ENCODE peak calls at places on chromosomes 12 and 14, in nine cellular contexts. S, F, G, B, L, R, C, T and K are unnamed samples.

GRCh38 chr12:111441107-111441928 is 35.6 kb downstream of the SH2B3 start:
- DNase-seq in S (peak), F (no peak), G (no peak), B (peak), L (no peak), R (peak), C (no peak), T (no peak), K (no peak)

GRCh38 chr12:59937148-59937547 is 341.3 kb downstream of the SLC16A7 start:
- DNase-seq in S (no peak), F (no peak), G (no peak), B (no peak), L (no peak), R (no peak), C (no peak), T (no peak), K (no peak)

GRCh38 chr14:50533806-50534205 is 1.4 kb upstream of the MAP4K5 start:
- DNase-seq in S (no peak), F (no peak), G (peak), B (no peak), L (no peak), R (no peak), C (no peak), T (no peak), K (no peak)

GRCh38 chr14:103056322-103057027 is 874 bp downstream of the CDC42BPB start:
- DNase-seq in S (peak), F (peak), G (peak), B (peak), L (no peak), R (peak), C (peak), T (peak), K (peak)

GRCh38 chr14:65206078-65206447 is 103.7 kb upstream of the MAX start:
- DNase-seq in S (no peak), F (no peak), G (no peak), B (no peak), L (no peak), R (no peak), C (no peak), T (no peak), K (no peak)

GRCh38 chr12:91216871-91217270 is 34.3 kb upstream of the DCN start:
- DNase-seq in S (no peak), F (no peak), G (peak), B (no peak), L (no peak), R (no peak), C (no peak), T (no peak), K (no peak)

GRCh38 chr12:24933694-24934407 is 15.1 kb downstream of the BCAT1 start:
- DNase-seq in S (no peak), F (no peak), G (no peak), B (no peak), L (no peak), R (no peak), C (no peak), T (no peak), K (no peak)

GRCh38 chr12:6211421-6211869 is 11.2 kb downstream of the CD9 start:
- DNase-seq in S (peak), F (no peak), G (peak), B (no peak), L (no peak), R (no peak), C (no peak), T (no peak), K (no peak)

GRCh38 chr14:92456215-92457017 is 57.2 kb upstream of the RIN3 start:
- DNase-seq in S (peak), F (no peak), G (peak), B (no peak), L (peak), R (peak), C (peak), T (no peak), K (peak)

GRCh38 chr12:98725481-98726247 is 80.6 kb downstream of the APAF1 start:
- DNase-seq in S (no peak), F (peak), G (peak), B (no peak), L (peak), R (no peak), C (peak), T (peak), K (peak)

GRCh38 chr12:124696689-124697476 is 129.5 kb upstream of the NCOR2 start:
- DNase-seq in S (no peak), F (no peak), G (no peak), B (no peak), L (no peak), R (no peak), C (no peak), T (no peak), K (no peak)

GRCh38 chr14:55470025-55470424 is 29.6 kb upstream of the TBPL2 start:
- DNase-seq in S (no peak), F (no peak), G (no peak), B (no peak), L (no peak), R (no peak), C (no peak), T (no peak), K (no peak)

GRCh38 chr14:81450100-81450531 is 50.0 kb upstream of the STON2 start:
- DNase-seq in S (peak), F (no peak), G (no peak), B (no peak), L (no peak), R (no peak), C (no peak), T (peak), K (peak)

GRCh38 chr12:22728989-22729388 is 104.0 kb downstream of the ETNK1 start:
- DNase-seq in S (no peak), F (no peak), G (no peak), B (no peak), L (no peak), R (no peak), C (no peak), T (no peak), K (no peak)

GRCh38 chr14:57389646-57390036 is 745 bp upstream of the NAA30 start:
- DNase-seq in S (no peak), F (no peak), G (no peak), B (no peak), L (no peak), R (no peak), C (no peak), T (peak), K (no peak)

GRCh38 chr12:49413796-49414195 is 46.5 kb downstream of the SPATS2 start:
- DNase-seq in S (no peak), F (no peak), G (peak), B (no peak), L (no peak), R (no peak), C (no peak), T (no peak), K (no peak)

GRCh38 chr14:36057452-36058142 is 118.9 kb downstream of the PTCSC3 start:
- DNase-seq in S (no peak), F (no peak), G (no peak), B (no peak), L (no peak), R (no peak), C (no peak), T (no peak), K (no peak)

GRCh38 chr14:55458800-55459577 is 18.6 kb upstream of the TBPL2 start:
- DNase-seq in S (no peak), F (no peak), G (peak), B (no peak), L (no peak), R (no peak), C (no peak), T (no peak), K (no peak)

GRCh38 chr12:116879509-116880212 is 1.6 kb downstream of the HRK start:
- DNase-seq in S (no peak), F (no peak), G (no peak), B (no peak), L (no peak), R (no peak), C (no peak), T (no peak), K (no peak)

GRCh38 chr12:83615152-83615551 is 928.4 kb downstream of the TMTC2 start:
- DNase-seq in S (no peak), F (no peak), G (no peak), B (no peak), L (no peak), R (no peak), C (no peak), T (no peak), K (no peak)

GRCh38 chr12:87687362-87687761 is 341.8 kb downstream of the C12orf50 start:
- DNase-seq in S (no peak), F (no peak), G (peak), B (no peak), L (no peak), R (no peak), C (peak), T (peak), K (no peak)

GRCh38 chr12:89062996-89063395 is 289.3 kb downstream of the DUSP6 start:
- DNase-seq in S (no peak), F (no peak), G (no peak), B (no peak), L (no peak), R (no peak), C (no peak), T (no peak), K (no peak)

DNA sequence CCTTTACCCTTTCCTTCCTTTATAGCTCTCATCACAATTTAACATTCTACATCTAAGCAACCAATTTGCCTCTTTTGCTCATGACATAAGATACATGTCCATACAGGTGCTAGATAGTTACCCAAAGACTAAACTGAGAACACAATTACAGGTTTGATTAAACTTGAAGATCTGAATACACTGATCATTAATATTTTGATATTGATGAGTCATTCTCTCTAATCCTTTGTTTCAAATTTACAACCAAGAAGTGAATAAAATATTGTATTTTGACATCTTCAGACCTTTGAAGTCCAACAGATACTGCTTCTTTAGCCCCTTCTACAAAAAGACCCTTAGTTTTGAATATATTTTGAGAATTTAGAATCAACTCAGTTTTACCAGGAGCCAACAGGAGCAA is 2.6 kb downstream of the NAP1L1 start:
- DNase-seq in S (no peak), F (no peak), G (no peak), B (no peak), L (no peak), R (no peak), C (no peak), T (no peak), K (no peak)
- H3K4me3 ChIP-seq in S (no peak), F (peak), G (no peak), B (no peak), L (no peak), R (peak), C (peak), T (no peak), K (no peak)

DNA sequence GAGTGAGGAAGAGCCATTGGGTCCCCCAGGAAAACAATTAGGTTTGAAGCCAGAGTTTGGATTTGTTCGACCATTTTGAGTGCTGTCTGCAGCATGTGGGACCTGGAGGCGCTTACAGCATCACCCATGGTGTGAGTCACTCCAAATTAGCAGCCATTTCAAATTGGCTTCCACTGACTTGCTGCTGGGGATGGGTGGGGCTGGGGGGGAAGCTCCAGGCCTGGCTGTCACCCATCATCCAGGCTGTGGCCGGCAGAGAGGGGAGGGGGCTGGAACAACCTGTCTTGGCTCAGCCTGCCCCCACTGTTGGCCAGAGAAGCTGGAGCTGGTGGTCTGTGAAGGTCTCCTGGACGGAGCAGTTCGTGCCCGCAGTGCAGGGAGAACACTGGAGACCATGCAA is 11.1 kb downstream of the TSPAN9 start:
- DNase-seq in S (no peak), F (no peak), G (no peak), B (no peak), L (no peak), R (no peak), C (no peak), T (no peak), K (no peak)
- H3K27ac ChIP-seq in S (no peak), F (no peak), G (no peak), B (no peak), L (no peak), R (no peak), C (no peak), T (no peak), K (no peak)

GRCh38 chr14:61719344-61720301 is 24.3 kb downstream of the HIF1A start:
- DNase-seq in S (no peak), F (no peak), G (no peak), B (no peak), L (no peak), R (no peak), C (no peak), T (no peak), K (no peak)
- H3K4me3 ChIP-seq in S (no peak), F (no peak), G (no peak), B (no peak), L (no peak), R (no peak), C (no peak), T (no peak), K (no peak)

GRCh38 chr12:16950041-16950677 is 344.2 kb upstream of the LMO3 start:
- DNase-seq in S (no peak), F (no peak), G (no peak), B (no peak), L (peak), R (no peak), C (no peak), T (no peak), K (no peak)
- H3K27ac ChIP-seq in S (no peak), F (no peak), G (no peak), B (no peak), L (peak), R (no peak), C (no peak), T (no peak), K (no peak)